ENCODE peak calls at places on chromosome 4, in five cellular contexts. One of them, this sample, is unnamed.

GRCh38 chr4:184969610-184970009 is 48.7 kb upstream of the HELT start:
- DNase-seq in Karpas-422: no peak
- DNase-seq in hepatocyte: no peak
- DNase-seq in HFF-Myc: no peak
- DNase-seq in gastrocnemius medialis: no peak
- DNase-seq in this sample: no peak

GRCh38 chr4:158930573-158930972 is 161.7 kb downstream of the FNIP2 start:
- DNase-seq in Karpas-422: no peak
- DNase-seq in gastrocnemius medialis: no peak
- DNase-seq in HFF-Myc: no peak
- DNase-seq in hepatocyte: no peak
- DNase-seq in this sample: no peak

GRCh38 chr4:69092190-69092589 is 4.1 kb upstream of the UGT2B7 start:
- DNase-seq in gastrocnemius medialis: no peak
- DNase-seq in hepatocyte: no peak
- DNase-seq in HFF-Myc: no peak
- DNase-seq in Karpas-422: no peak
- DNase-seq in this sample: no peak

GRCh38 chr4:158333820-158334219 is 123.5 kb downstream of the TMEM144 start:
- DNase-seq in hepatocyte: no peak
- DNase-seq in gastrocnemius medialis: no peak
- DNase-seq in Karpas-422: no peak
- DNase-seq in HFF-Myc: no peak
- DNase-seq in this sample: no peak

GRCh38 chr4:88939697-88940096 is 117.3 kb downstream of the FAM13A start:
- DNase-seq in Karpas-422: no peak
- DNase-seq in gastrocnemius medialis: no peak
- DNase-seq in hepatocyte: no peak
- DNase-seq in HFF-Myc: no peak
- DNase-seq in this sample: no peak

GRCh38 chr4:85761803-85762202 is 286.9 kb downstream of the ARHGAP24 start:
- DNase-seq in Karpas-422: no peak
- DNase-seq in gastrocnemius medialis: no peak
- DNase-seq in hepatocyte: peak
- DNase-seq in HFF-Myc: no peak
- DNase-seq in this sample: no peak

GRCh38 chr4:79906306-79906705 is 166.7 kb downstream of the ANTXR2 start:
- DNase-seq in Karpas-422: no peak
- DNase-seq in HFF-Myc: no peak
- DNase-seq in hepatocyte: no peak
- DNase-seq in gastrocnemius medialis: no peak
- DNase-seq in this sample: no peak

GRCh38 chr4:147824884-147825283 is 93.0 kb downstream of the ARHGAP10 start:
- DNase-seq in Karpas-422: no peak
- DNase-seq in gastrocnemius medialis: no peak
- DNase-seq in hepatocyte: no peak
- DNase-seq in HFF-Myc: no peak
- DNase-seq in this sample: no peak

GRCh38 chr4:15901996-15902395 is 36.5 kb downstream of the FGFBP1 start:
- DNase-seq in Karpas-422: no peak
- DNase-seq in gastrocnemius medialis: no peak
- DNase-seq in hepatocyte: no peak
- DNase-seq in HFF-Myc: no peak
- DNase-seq in this sample: no peak

GRCh38 chr4:114187592-114187991 is 208.1 kb upstream of the ARSJ start:
- DNase-seq in HFF-Myc: no peak
- DNase-seq in hepatocyte: no peak
- DNase-seq in gastrocnemius medialis: no peak
- DNase-seq in Karpas-422: no peak
- DNase-seq in this sample: no peak

GRCh38 chr4:153497988-153498967 is 32.1 kb downstream of the TMEM131L start:
- DNase-seq in hepatocyte: peak
- DNase-seq in Karpas-422: peak
- DNase-seq in gastrocnemius medialis: no peak
- DNase-seq in HFF-Myc: no peak
- DNase-seq in this sample: peak

GRCh38 chr4:11614426-11614825 is 185.7 kb upstream of the HS3ST1 start:
- DNase-seq in HFF-Myc: no peak
- DNase-seq in gastrocnemius medialis: no peak
- DNase-seq in hepatocyte: peak
- DNase-seq in Karpas-422: no peak
- DNase-seq in this sample: no peak

GRCh38 chr4:64353904-64354303 is 55.3 kb downstream of the TECRL start:
- DNase-seq in hepatocyte: no peak
- DNase-seq in gastrocnemius medialis: no peak
- DNase-seq in HFF-Myc: no peak
- DNase-seq in Karpas-422: no peak
- DNase-seq in this sample: no peak

GRCh38 chr4:71487324-71487677 is 148.5 kb downstream of the SLC4A4 start:
- DNase-seq in hepatocyte: peak
- DNase-seq in gastrocnemius medialis: no peak
- DNase-seq in Karpas-422: no peak
- DNase-seq in HFF-Myc: no peak
- DNase-seq in this sample: no peak

GRCh38 chr4:178672512-178672911 is 1230.3 kb upstream of the AGA start:
- DNase-seq in hepatocyte: no peak
- DNase-seq in HFF-Myc: no peak
- DNase-seq in Karpas-422: no peak
- DNase-seq in gastrocnemius medialis: no peak
- DNase-seq in this sample: no peak

GRCh38 chr4:88163286-88163685 is 4.8 kb upstream of the ABCG2 start:
- DNase-seq in gastrocnemius medialis: no peak
- DNase-seq in Karpas-422: no peak
- DNase-seq in HFF-Myc: no peak
- DNase-seq in hepatocyte: no peak
- DNase-seq in this sample: no peak

DNA sequence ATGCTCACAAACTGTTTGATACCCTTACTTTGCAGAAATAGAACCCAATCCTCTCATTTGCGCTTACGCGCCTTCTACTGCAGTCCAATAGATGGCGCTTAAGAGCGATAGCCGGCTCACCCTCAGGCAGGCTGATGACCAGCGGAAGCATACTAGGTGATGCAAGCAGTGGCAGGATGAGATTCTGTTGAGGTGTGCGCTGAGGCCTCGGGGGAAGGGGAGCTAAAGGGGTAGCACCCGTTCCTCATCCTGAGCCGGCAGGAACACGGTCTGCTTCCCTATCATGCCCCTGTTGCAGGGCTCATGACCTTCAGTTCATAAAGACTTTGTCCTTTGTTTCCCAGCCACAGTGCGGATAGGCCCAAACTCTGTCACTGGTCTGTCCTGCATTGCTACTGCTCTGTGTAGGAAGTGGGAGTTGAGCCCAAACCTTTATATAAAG is 628.9 kb downstream of the TLL1 start:
- DNase-seq in HFF-Myc: no peak
- DNase-seq in Karpas-422: peak
- DNase-seq in gastrocnemius medialis: no peak
- DNase-seq in hepatocyte: peak
- DNase-seq in this sample: peak
- H3K4me3 ChIP-seq in HFF-Myc: no peak
- H3K4me3 ChIP-seq in Karpas-422: no peak
- H3K4me3 ChIP-seq in gastrocnemius medialis: no peak
- H3K4me3 ChIP-seq in hepatocyte: no peak
- H3K4me3 ChIP-seq in this sample: no peak

GRCh38 chr4:2813446-2814405 is 20.8 kb downstream of the SH3BP2 start:
- DNase-seq in Karpas-422: peak
- DNase-seq in gastrocnemius medialis: no peak
- DNase-seq in hepatocyte: no peak
- DNase-seq in HFF-Myc: no peak
- DNase-seq in this sample: no peak
- H3K4me3 ChIP-seq in Karpas-422: peak
- H3K4me3 ChIP-seq in gastrocnemius medialis: no peak
- H3K4me3 ChIP-seq in hepatocyte: no peak
- H3K4me3 ChIP-seq in HFF-Myc: peak
- H3K4me3 ChIP-seq in this sample: peak

GRCh38 chr4:84492737-84493091 is 6.4 kb downstream of the NKX6-1 start:
- DNase-seq in gastrocnemius medialis: no peak
- DNase-seq in Karpas-422: no peak
- DNase-seq in hepatocyte: no peak
- DNase-seq in HFF-Myc: no peak
- DNase-seq in this sample: no peak

GRCh38 chr4:84494518-84494917 is 4.6 kb downstream of the NKX6-1 start:
- DNase-seq in gastrocnemius medialis: no peak
- DNase-seq in HFF-Myc: no peak
- DNase-seq in hepatocyte: no peak
- DNase-seq in Karpas-422: no peak
- DNase-seq in this sample: no peak

GRCh38 chr4:84491420-84491819 is 7.7 kb downstream of the NKX6-1 start:
- DNase-seq in gastrocnemius medialis: no peak
- DNase-seq in hepatocyte: no peak
- DNase-seq in HFF-Myc: no peak
- DNase-seq in Karpas-422: no peak
- DNase-seq in this sample: no peak

GRCh38 chr4:84492290-84492689 is 6.8 kb downstream of the NKX6-1 start:
- DNase-seq in hepatocyte: no peak
- DNase-seq in gastrocnemius medialis: no peak
- DNase-seq in Karpas-422: no peak
- DNase-seq in HFF-Myc: no peak
- DNase-seq in this sample: no peak

DNA sequence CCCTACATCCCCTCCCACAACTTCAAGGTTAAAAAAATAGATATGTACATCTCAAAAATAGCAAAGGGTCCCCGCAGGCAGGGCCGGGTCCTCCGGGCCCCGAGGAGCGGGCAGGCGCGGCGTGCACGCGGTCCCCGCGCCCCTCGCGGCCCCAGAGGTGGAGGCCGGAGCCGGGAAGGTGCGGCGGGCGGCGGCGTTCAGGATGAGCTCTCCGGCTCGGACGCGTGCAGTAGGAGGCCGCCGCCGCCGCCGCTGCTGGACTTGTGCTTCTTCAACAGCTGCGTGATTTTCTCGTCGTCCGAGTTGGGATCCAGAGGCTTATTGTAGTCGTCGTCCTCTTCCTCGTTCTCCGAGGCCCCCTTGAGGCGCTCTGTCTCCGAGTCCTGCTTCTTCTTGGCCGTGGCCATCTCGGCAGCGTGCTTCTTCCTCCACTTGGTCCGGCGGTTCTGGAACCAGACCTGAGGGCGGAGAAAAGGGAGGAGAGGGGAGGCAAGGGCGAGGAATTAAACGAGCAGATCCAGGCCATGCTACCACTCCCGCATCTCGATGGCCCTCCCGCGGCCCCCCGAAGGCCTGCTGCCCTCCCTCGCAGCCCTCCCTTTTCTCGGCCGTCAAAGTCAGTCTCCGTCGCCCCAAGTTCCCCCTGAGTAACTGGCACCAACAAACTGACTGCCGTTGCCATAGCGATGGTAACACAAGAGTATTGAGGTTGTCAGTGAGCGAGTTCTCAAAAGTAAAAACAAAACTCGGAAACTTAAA is 5.8 kb downstream of the NKX6-1 start:
- DNase-seq in HFF-Myc: no peak
- DNase-seq in gastrocnemius medialis: no peak
- DNase-seq in hepatocyte: peak
- DNase-seq in Karpas-422: no peak
- DNase-seq in this sample: no peak
- H3K4me3 ChIP-seq in HFF-Myc: no peak
- H3K4me3 ChIP-seq in gastrocnemius medialis: peak
- H3K4me3 ChIP-seq in hepatocyte: no peak
- H3K4me3 ChIP-seq in Karpas-422: no peak
- H3K4me3 ChIP-seq in this sample: no peak

GRCh38 chr4:17778431-17778830 is 3.0 kb downstream of the FAM184B start:
- DNase-seq in Karpas-422: no peak
- DNase-seq in gastrocnemius medialis: no peak
- DNase-seq in hepatocyte: no peak
- DNase-seq in HFF-Myc: no peak
- DNase-seq in this sample: no peak

GRCh38 chr4:17781072-17781830 is at the start of gene FAM184B:
- DNase-seq in Karpas-422: no peak
- DNase-seq in gastrocnemius medialis: no peak
- DNase-seq in hepatocyte: peak
- DNase-seq in HFF-Myc: no peak
- DNase-seq in this sample: no peak

GRCh38 chr4:17785858-17786257 is 4.4 kb upstream of the FAM184B start:
- DNase-seq in gastrocnemius medialis: no peak
- DNase-seq in hepatocyte: no peak
- DNase-seq in HFF-Myc: no peak
- DNase-seq in Karpas-422: no peak
- DNase-seq in this sample: no peak

GRCh38 chr4:17780461-17781071 is 855 bp downstream of the FAM184B start:
- DNase-seq in gastrocnemius medialis: no peak
- DNase-seq in HFF-Myc: no peak
- DNase-seq in Karpas-422: no peak
- DNase-seq in hepatocyte: no peak
- DNase-seq in this sample: no peak

GRCh38 chr4:17781831-17782287 is 438 bp upstream of the FAM184B start:
- DNase-seq in hepatocyte: no peak
- DNase-seq in HFF-Myc: no peak
- DNase-seq in gastrocnemius medialis: no peak
- DNase-seq in Karpas-422: no peak
- DNase-seq in this sample: no peak
- H3K4me3 ChIP-seq in hepatocyte: peak
- H3K4me3 ChIP-seq in HFF-Myc: peak
- H3K4me3 ChIP-seq in gastrocnemius medialis: peak
- H3K4me3 ChIP-seq in Karpas-422: no peak
- H3K4me3 ChIP-seq in this sample: no peak

GRCh38 chr4:2866891-2867290 is 23.2 kb downstream of the ADD1 start:
- DNase-seq in Karpas-422: no peak
- DNase-seq in HFF-Myc: no peak
- DNase-seq in hepatocyte: no peak
- DNase-seq in gastrocnemius medialis: no peak
- DNase-seq in this sample: no peak
- H3K4me3 ChIP-seq in Karpas-422: no peak
- H3K4me3 ChIP-seq in HFF-Myc: no peak
- H3K4me3 ChIP-seq in hepatocyte: no peak
- H3K4me3 ChIP-seq in gastrocnemius medialis: no peak
- H3K4me3 ChIP-seq in this sample: no peak